ENCODE peak calls at places on chromosome 6, in five cellular contexts. One of them, this sample, is unnamed.

GRCh38 chr6:36443951-36444428 is 1.2 kb downstream of the KCTD20 start:
- DNase-seq in HepG2: peak
- DNase-seq in K562: peak
- DNase-seq in GM12892: no peak
- DNase-seq in H1: no peak
- DNase-seq in this sample: peak

GRCh38 chr6:139135578-139136545 is 982 bp downstream of the HECA start:
- DNase-seq in H1: no peak
- DNase-seq in HepG2: no peak
- DNase-seq in GM12892: peak
- DNase-seq in K562: peak
- DNase-seq in this sample: peak

GRCh38 chr6:66628917-66629316 is 921.9 kb upstream of the EYS start:
- DNase-seq in HepG2: no peak
- DNase-seq in GM12892: no peak
- DNase-seq in K562: no peak
- DNase-seq in H1: no peak
- DNase-seq in this sample: no peak

GRCh38 chr6:3620937-3621336 is 130.6 kb downstream of the PXDC1 start:
- DNase-seq in H1: no peak
- DNase-seq in HepG2: no peak
- DNase-seq in K562: no peak
- DNase-seq in GM12892: no peak
- DNase-seq in this sample: no peak

GRCh38 chr6:4682431-4683159 is 93.6 kb upstream of the CDYL start:
- DNase-seq in HepG2: no peak
- DNase-seq in K562: no peak
- DNase-seq in H1: no peak
- DNase-seq in GM12892: no peak
- DNase-seq in this sample: no peak

GRCh38 chr6:12335717-12336116 is 45.6 kb downstream of the EDN1 start:
- DNase-seq in K562: no peak
- DNase-seq in GM12892: no peak
- DNase-seq in H1: no peak
- DNase-seq in HepG2: no peak
- DNase-seq in this sample: no peak

GRCh38 chr6:83908813-83909212 is 49.3 kb downstream of the CYB5R4 start:
- DNase-seq in K562: no peak
- DNase-seq in HepG2: no peak
- DNase-seq in GM12892: no peak
- DNase-seq in H1: no peak
- DNase-seq in this sample: no peak

GRCh38 chr6:2491137-2491536 is 245.7 kb upstream of the GMDS start:
- DNase-seq in K562: no peak
- DNase-seq in H1: no peak
- DNase-seq in GM12892: no peak
- DNase-seq in HepG2: no peak
- DNase-seq in this sample: no peak

GRCh38 chr6:17835784-17836183 is 129.1 kb upstream of the NUP153 start:
- DNase-seq in GM12892: no peak
- DNase-seq in K562: no peak
- DNase-seq in H1: no peak
- DNase-seq in HepG2: no peak
- DNase-seq in this sample: no peak

GRCh38 chr6:28393912-28394662 is 5.5 kb downstream of the ZSCAN12 start:
- DNase-seq in K562: no peak
- DNase-seq in HepG2: peak
- DNase-seq in H1: no peak
- DNase-seq in GM12892: no peak
- DNase-seq in this sample: no peak

GRCh38 chr6:71551798-71552197 is 263.2 kb downstream of the OGFRL1 start:
- DNase-seq in K562: no peak
- DNase-seq in H1: no peak
- DNase-seq in GM12892: no peak
- DNase-seq in HepG2: no peak
- DNase-seq in this sample: no peak

GRCh38 chr6:155883334-155883731 is 427.7 kb upstream of the NOX3 start:
- DNase-seq in HepG2: no peak
- DNase-seq in K562: no peak
- DNase-seq in GM12892: no peak
- DNase-seq in H1: no peak
- DNase-seq in this sample: no peak

GRCh38 chr6:36929607-36930006 is 24.9 kb upstream of the PI16 start:
- DNase-seq in GM12892: no peak
- DNase-seq in H1: no peak
- DNase-seq in HepG2: no peak
- DNase-seq in K562: no peak
- DNase-seq in this sample: no peak

GRCh38 chr6:53302678-53303360 is 45.9 kb downstream of the ELOVL5 start:
- DNase-seq in GM12892: no peak
- DNase-seq in H1: no peak
- DNase-seq in HepG2: peak
- DNase-seq in K562: no peak
- DNase-seq in this sample: no peak

GRCh38 chr6:128152551-128152950 is 251.7 kb upstream of the THEMIS start:
- DNase-seq in GM12892: no peak
- DNase-seq in HepG2: no peak
- DNase-seq in K562: no peak
- DNase-seq in H1: no peak
- DNase-seq in this sample: no peak

GRCh38 chr6:32436995-32437836 is 2.5 kb upstream of the HLA-DRA start:
- DNase-seq in H1: no peak
- DNase-seq in GM12892: no peak
- DNase-seq in HepG2: no peak
- DNase-seq in K562: no peak
- DNase-seq in this sample: no peak
- TF ChIP-seq TAF1 in H1: no peak
- TF ChIP-seq TAF1 in GM12892: no peak
- TF ChIP-seq TAF1 in HepG2: no peak
- TF ChIP-seq TAF1 in K562: no peak
- TF ChIP-seq TAF1 in this sample: peak

GRCh38 chr6:158487495-158487894 is 72.4 kb upstream of the TMEM181 start:
- DNase-seq in GM12892: no peak
- DNase-seq in H1: no peak
- DNase-seq in K562: no peak
- DNase-seq in HepG2: no peak
- DNase-seq in this sample: no peak

GRCh38 chr6:158485411-158485810 is 74.5 kb upstream of the TMEM181 start:
- DNase-seq in K562: no peak
- DNase-seq in H1: no peak
- DNase-seq in GM12892: no peak
- DNase-seq in HepG2: no peak
- DNase-seq in this sample: no peak

GRCh38 chr6:158480989-158481388 is 78.9 kb upstream of the TMEM181 start:
- DNase-seq in H1: no peak
- DNase-seq in HepG2: no peak
- DNase-seq in GM12892: no peak
- DNase-seq in K562: no peak
- DNase-seq in this sample: no peak

GRCh38 chr6:158476389-158476788 is 83.5 kb upstream of the TMEM181 start:
- DNase-seq in HepG2: no peak
- DNase-seq in K562: no peak
- DNase-seq in GM12892: no peak
- DNase-seq in H1: no peak
- DNase-seq in this sample: no peak

GRCh38 chr6:158481612-158482473 is 78.0 kb upstream of the TMEM181 start:
- DNase-seq in K562: no peak
- DNase-seq in GM12892: no peak
- DNase-seq in H1: no peak
- DNase-seq in HepG2: no peak
- DNase-seq in this sample: no peak
- TF ChIP-seq POLR2A in K562: no peak
- TF ChIP-seq POLR2A in GM12892: no peak
- TF ChIP-seq POLR2A in H1: no peak
- TF ChIP-seq POLR2A in HepG2: no peak
- TF ChIP-seq POLR2A in this sample: no peak

DNA sequence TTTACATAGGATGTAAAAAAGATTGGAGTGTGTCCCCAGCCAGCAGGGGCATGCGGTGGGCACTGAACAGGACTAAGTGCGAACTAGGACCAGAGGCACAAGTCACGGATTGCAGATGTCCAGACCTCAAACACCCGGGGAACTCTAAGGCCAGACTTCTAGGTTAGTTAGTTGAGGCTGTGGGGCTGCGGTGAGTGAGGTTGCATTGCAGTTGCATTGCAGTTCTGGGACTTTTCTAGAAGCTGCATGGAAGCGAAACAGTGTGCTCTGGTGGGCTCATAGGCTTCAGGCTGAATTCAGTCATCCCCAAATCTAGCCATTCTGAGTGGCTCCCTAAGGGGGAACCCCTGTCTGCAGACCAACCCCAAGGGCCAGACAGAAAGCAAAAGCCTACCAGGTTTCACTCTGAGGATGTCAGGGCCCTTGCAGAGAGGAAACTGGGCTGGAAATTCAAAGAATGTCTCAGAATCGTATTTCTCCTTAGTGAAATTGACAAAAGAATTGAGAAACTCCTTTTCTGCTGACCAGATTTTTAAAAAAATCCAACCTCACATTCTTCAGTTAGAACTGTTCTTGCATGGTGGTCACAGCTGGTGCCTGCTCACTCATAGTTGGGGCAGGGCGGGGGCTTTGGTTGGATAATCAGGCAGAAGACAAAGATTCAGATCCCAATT is 182.8 kb downstream of the ZDHHC14 start:
- DNase-seq in HepG2: no peak
- DNase-seq in GM12892: peak
- DNase-seq in K562: no peak
- DNase-seq in H1: no peak
- DNase-seq in this sample: peak
- TF ChIP-seq TAF1 in HepG2: no peak
- TF ChIP-seq TAF1 in GM12892: no peak
- TF ChIP-seq TAF1 in K562: no peak
- TF ChIP-seq TAF1 in H1: no peak
- TF ChIP-seq TAF1 in this sample: no peak

DNA sequence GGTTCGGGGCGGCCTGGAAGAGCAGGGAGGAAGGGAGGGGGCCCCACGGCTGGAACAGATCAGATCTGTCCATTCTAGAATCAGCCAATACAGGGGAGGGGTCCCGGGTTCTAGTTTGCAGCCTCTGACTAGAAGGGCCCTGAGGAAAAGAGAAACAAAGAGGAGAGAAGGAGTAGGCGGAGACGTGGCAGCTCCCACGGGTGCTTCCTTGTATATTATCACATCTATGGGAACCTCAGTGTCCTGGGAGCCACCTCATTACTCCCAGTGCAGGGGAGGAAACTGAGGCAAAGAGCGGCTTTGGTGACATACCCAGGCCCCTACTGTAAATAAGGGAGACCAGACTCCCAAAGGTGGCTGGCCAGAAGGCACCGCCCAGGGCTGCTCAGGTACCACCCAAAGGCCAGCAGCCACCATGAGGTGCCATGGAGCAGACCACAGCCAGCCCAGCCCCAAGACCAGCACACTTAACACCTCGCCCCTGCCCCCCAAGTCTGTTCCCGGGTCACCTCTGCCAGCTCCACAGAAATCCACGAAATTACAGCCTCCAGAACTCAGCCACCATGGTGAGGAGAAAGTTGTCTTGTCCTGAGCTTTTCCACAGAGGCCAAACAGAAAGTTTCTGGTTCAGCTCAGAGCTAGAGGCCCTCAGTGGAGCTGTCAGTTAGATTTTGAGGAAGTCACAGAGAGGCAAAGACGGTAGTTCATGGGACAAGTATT is 2.1 kb downstream of the ZC3H12D start:
- DNase-seq in HepG2: no peak
- DNase-seq in K562: no peak
- DNase-seq in H1: no peak
- DNase-seq in GM12892: no peak
- DNase-seq in this sample: no peak
- TF ChIP-seq POLR2A in HepG2: no peak
- TF ChIP-seq POLR2A in K562: no peak
- TF ChIP-seq POLR2A in H1: no peak
- TF ChIP-seq POLR2A in GM12892: peak
- TF ChIP-seq POLR2A in this sample: no peak

DNA sequence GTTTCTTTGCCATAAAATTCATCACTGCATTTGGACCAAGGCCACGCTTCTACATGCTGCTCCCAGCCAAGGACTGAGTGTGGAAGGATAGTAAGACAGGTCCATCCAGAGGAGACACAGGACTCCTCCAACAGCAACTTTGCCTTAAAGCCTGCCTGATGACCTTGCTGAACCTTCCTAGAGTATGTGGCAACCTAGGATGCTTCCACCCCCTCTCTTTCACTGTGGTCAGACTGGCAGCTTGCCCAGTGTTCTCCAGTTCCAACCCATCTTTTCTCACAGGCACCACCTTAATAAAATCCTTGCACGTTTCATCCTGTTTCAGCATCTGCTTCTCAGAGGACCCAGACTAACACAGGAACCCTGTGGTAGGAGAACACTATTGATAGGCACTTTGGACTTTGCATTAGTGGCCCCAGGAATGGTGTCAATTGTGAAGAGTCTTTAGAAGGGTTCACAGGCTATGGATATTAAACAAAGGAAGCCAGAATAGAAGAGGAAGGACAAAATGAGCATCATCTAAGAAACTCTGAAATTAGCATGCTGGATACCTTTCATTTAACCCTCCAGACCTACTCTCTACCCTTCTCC is 2.4 kb upstream of the PKHD1 start:
- DNase-seq in HepG2: no peak
- DNase-seq in K562: no peak
- DNase-seq in H1: no peak
- DNase-seq in GM12892: no peak
- DNase-seq in this sample: no peak
- TF ChIP-seq TAF1 in HepG2: no peak
- TF ChIP-seq TAF1 in K562: no peak
- TF ChIP-seq TAF1 in H1: no peak
- TF ChIP-seq TAF1 in GM12892: no peak
- TF ChIP-seq TAF1 in this sample: no peak

GRCh38 chr6:160737934-160738333 is 35.9 kb downstream of the PLG start:
- DNase-seq in H1: no peak
- DNase-seq in K562: no peak
- DNase-seq in HepG2: no peak
- DNase-seq in GM12892: no peak
- DNase-seq in this sample: no peak
- TF ChIP-seq POLR2A in H1: no peak
- TF ChIP-seq POLR2A in K562: no peak
- TF ChIP-seq POLR2A in HepG2: no peak
- TF ChIP-seq POLR2A in GM12892: no peak
- TF ChIP-seq POLR2A in this sample: no peak

This sample was measured in GM12891.